ENCODE peak calls at places on chromosomes 2 and 18, in five cellular contexts. P is activated T-cell treated with anti-CD3 and anti-CD28 coated beads for 1 hour, N is occipital lobe, U is HT1080, E is AG08395. L is an unnamed sample.

GRCh38 chr2:176178271-176178806 is 10.1 kb upstream of the HOXD1 start:
- DNase-seq in P (no peak), E (peak), N (no peak), U (no peak), L (no peak)

GRCh38 chr2:201465524-201465971 is 14.0 kb downstream of the STRADB start:
- DNase-seq in P (no peak), N (no peak), U (no peak), E (no peak), L (no peak)

GRCh38 chr2:209501579-209501978 is 77.7 kb downstream of the MAP2 start:
- DNase-seq in E (no peak), U (no peak), P (no peak), N (no peak), L (no peak)

GRCh38 chr2:205556841-205557539 is 125.3 kb upstream of the NRP2 start:
- DNase-seq in N (no peak), U (peak), E (no peak), P (no peak), L (peak)

GRCh38 chr2:55395724-55396605 is 23.7 kb downstream of the CCDC88A start:
- DNase-seq in N (no peak), E (no peak), U (no peak), P (no peak), L (no peak)

GRCh38 chr2:238064376-238064775 is 3.6 kb downstream of the SCLY start:
- DNase-seq in P (no peak), N (no peak), E (no peak), U (no peak), L (no peak)

GRCh38 chr2:62931536-62931935 is 119.1 kb upstream of the OTX1 start:
- DNase-seq in P (no peak), U (peak), N (no peak), E (no peak), L (no peak)

GRCh38 chr18:70216788-70217187 is 11.3 kb upstream of the RTTN start:
- DNase-seq in U (no peak), P (no peak), N (no peak), E (no peak), L (no peak)

GRCh38 chr2:179883407-179883806 is 22.0 kb upstream of the ZNF385B start:
- DNase-seq in P (no peak), U (no peak), N (no peak), E (no peak), L (no peak)

GRCh38 chr2:121532347-121532766 is 1.7 kb downstream of the RNU4ATAC start:
- DNase-seq in N (no peak), U (peak), E (peak), P (no peak), L (no peak)

GRCh38 chr2:234241656-234242445 is 191.3 kb downstream of the SPP2 start:
- DNase-seq in U (peak), N (no peak), P (no peak), E (peak), L (no peak)

GRCh38 chr2:223943561-223944008 is 1.6 kb downstream of the WDFY1 start:
- DNase-seq in N (no peak), U (peak), E (peak), P (no peak), L (no peak)

L was measured in NT2/D1.